ENCODE peak calls at places on chromosomes 4 and X, in five cellular contexts. One of them, this sample, is unnamed.

GRCh38 chr4:43132010-43132582 is 239.6 kb downstream of the GRXCR1 start:
- DNase-seq in H9: peak
- DNase-seq in GM12891: peak
- DNase-seq in activated CD4-positive, CD25-positive, alpha-beta regulatory T cell: no peak
- DNase-seq in hypothalamus: peak
- DNase-seq in this sample: peak

GRCh38 chr4:169249214-169249973 is 21.4 kb downstream of the SH3RF1 start:
- DNase-seq in H9: no peak
- DNase-seq in GM12891: no peak
- DNase-seq in activated CD4-positive, CD25-positive, alpha-beta regulatory T cell: no peak
- DNase-seq in hypothalamus: no peak
- DNase-seq in this sample: no peak

GRCh38 chr4:87151730-87152129 is 68.7 kb downstream of the KLHL8 start:
- DNase-seq in H9: no peak
- DNase-seq in GM12891: no peak
- DNase-seq in activated CD4-positive, CD25-positive, alpha-beta regulatory T cell: no peak
- DNase-seq in hypothalamus: no peak
- DNase-seq in this sample: no peak

GRCh38 chr4:80077639-80078038 is 4.6 kb upstream of the ANTXR2 start:
- DNase-seq in H9: no peak
- DNase-seq in GM12891: no peak
- DNase-seq in activated CD4-positive, CD25-positive, alpha-beta regulatory T cell: no peak
- DNase-seq in hypothalamus: no peak
- DNase-seq in this sample: no peak

GRCh38 chr4:92270908-92271307 is 32.9 kb upstream of the GRID2 start:
- DNase-seq in H9: no peak
- DNase-seq in GM12891: no peak
- DNase-seq in activated CD4-positive, CD25-positive, alpha-beta regulatory T cell: no peak
- DNase-seq in hypothalamus: no peak
- DNase-seq in this sample: no peak

GRCh38 chrX:9897761-9898161 is 69.4 kb upstream of the CLDN34 start:
- DNase-seq in H9: no peak
- DNase-seq in GM12891: no peak
- DNase-seq in activated CD4-positive, CD25-positive, alpha-beta regulatory T cell: no peak
- DNase-seq in hypothalamus: no peak
- DNase-seq in this sample: no peak

GRCh38 chr4:93897559-93897958 is 69.0 kb downstream of the ATOH1 start:
- DNase-seq in H9: no peak
- DNase-seq in GM12891: peak
- DNase-seq in activated CD4-positive, CD25-positive, alpha-beta regulatory T cell: no peak
- DNase-seq in hypothalamus: no peak
- DNase-seq in this sample: no peak

GRCh38 chr4:1115528-1116293 is 2.3 kb upstream of the RNF212 start:
- DNase-seq in H9: no peak
- DNase-seq in GM12891: no peak
- DNase-seq in activated CD4-positive, CD25-positive, alpha-beta regulatory T cell: no peak
- DNase-seq in hypothalamus: no peak
- DNase-seq in this sample: no peak

GRCh38 chr4:40196724-40197281 is at the start of gene RHOH:
- DNase-seq in H9: no peak
- DNase-seq in GM12891: no peak
- DNase-seq in activated CD4-positive, CD25-positive, alpha-beta regulatory T cell: peak
- DNase-seq in hypothalamus: no peak
- DNase-seq in this sample: no peak

This sample was measured in Caco-2.